ENCODE peak calls at places on chromosomes 5 and 9, in six cellular contexts. One of them, this sample, is unnamed.

GRCh38 chr5:98968056-98968564 is 39.3 kb upstream of the CHD1 start:
- DNase-seq in A549: no peak
- DNase-seq in cardiac fibroblast: no peak
- DNase-seq in neuronal stem cell: no peak
- DNase-seq in psoas muscle: no peak
- DNase-seq in AG04449: no peak
- DNase-seq in this sample: no peak

GRCh38 chr9:97723819-97724218 is 26.7 kb upstream of the XPA start:
- DNase-seq in psoas muscle: no peak
- DNase-seq in AG04449: no peak
- DNase-seq in cardiac fibroblast: no peak
- DNase-seq in A549: no peak
- DNase-seq in neuronal stem cell: no peak
- DNase-seq in this sample: no peak

GRCh38 chr9:89011683-89012082 is 20.4 kb downstream of the S1PR3 start:
- DNase-seq in cardiac fibroblast: no peak
- DNase-seq in A549: no peak
- DNase-seq in neuronal stem cell: no peak
- DNase-seq in psoas muscle: no peak
- DNase-seq in AG04449: no peak
- DNase-seq in this sample: no peak

GRCh38 chr5:72160299-72160698 is 53.0 kb downstream of the MAP1B start:
- DNase-seq in cardiac fibroblast: peak; percentile 69
- DNase-seq in AG04449: peak; percentile 62
- DNase-seq in neuronal stem cell: no peak
- DNase-seq in A549: no peak
- DNase-seq in psoas muscle: no peak
- DNase-seq in this sample: no peak

GRCh38 chr9:111163738-111164399 is 125.6 kb upstream of the LPAR1 start:
- DNase-seq in A549: no peak
- DNase-seq in cardiac fibroblast: peak; percentile 44
- DNase-seq in neuronal stem cell: no peak
- DNase-seq in psoas muscle: no peak
- DNase-seq in AG04449: no peak
- DNase-seq in this sample: peak; percentile 65

GRCh38 chr5:95962785-95963184 is 1.1 kb upstream of the ELL2 start:
- DNase-seq in AG04449: no peak
- DNase-seq in cardiac fibroblast: no peak
- DNase-seq in A549: no peak
- DNase-seq in psoas muscle: no peak
- DNase-seq in neuronal stem cell: no peak
- DNase-seq in this sample: no peak

GRCh38 chr9:98081477-98082219 is 25.1 kb downstream of the NANS start:
- DNase-seq in AG04449: peak; percentile 24
- DNase-seq in cardiac fibroblast: peak; percentile 40
- DNase-seq in A549: peak; percentile 40
- DNase-seq in psoas muscle: no peak
- DNase-seq in neuronal stem cell: no peak
- DNase-seq in this sample: peak; percentile 77

GRCh38 chr9:130243882-130244170 is 21.7 kb upstream of the HMCN2 start:
- DNase-seq in psoas muscle: peak; percentile 46
- DNase-seq in cardiac fibroblast: no peak
- DNase-seq in neuronal stem cell: no peak
- DNase-seq in A549: no peak
- DNase-seq in AG04449: no peak
- DNase-seq in this sample: no peak

GRCh38 chr9:136355616-136356557 is 7.7 kb downstream of the DNLZ start:
- DNase-seq in AG04449: no peak
- DNase-seq in cardiac fibroblast: no peak
- DNase-seq in A549: no peak
- DNase-seq in psoas muscle: no peak
- DNase-seq in neuronal stem cell: no peak
- DNase-seq in this sample: no peak

GRCh38 chr9:116154334-116154975 is 864 bp downstream of the PAPPA start:
- DNase-seq in psoas muscle: peak; percentile 59
- DNase-seq in A549: no peak
- DNase-seq in AG04449: no peak
- DNase-seq in cardiac fibroblast: no peak
- DNase-seq in neuronal stem cell: peak; percentile 24
- DNase-seq in this sample: no peak

GRCh38 chr9:37283730-37284235 is 138.7 kb upstream of the GRHPR start:
- DNase-seq in neuronal stem cell: no peak
- DNase-seq in A549: no peak
- DNase-seq in AG04449: peak; percentile 17
- DNase-seq in psoas muscle: no peak
- DNase-seq in cardiac fibroblast: peak; percentile 25
- DNase-seq in this sample: peak; percentile 46

GRCh38 chr5:98454904-98455303 is 318.6 kb upstream of the RGMB start:
- DNase-seq in psoas muscle: no peak
- DNase-seq in AG04449: peak; percentile 87
- DNase-seq in neuronal stem cell: no peak
- DNase-seq in cardiac fibroblast: peak; percentile 84
- DNase-seq in A549: no peak
- DNase-seq in this sample: peak; percentile 63

GRCh38 chr5:43773032-43773830 is 170.3 kb downstream of the NNT start:
- DNase-seq in neuronal stem cell: no peak
- DNase-seq in AG04449: peak; percentile 26
- DNase-seq in cardiac fibroblast: peak; percentile 87
- DNase-seq in A549: no peak
- DNase-seq in psoas muscle: no peak
- DNase-seq in this sample: peak; percentile 36

GRCh38 chr5:38148021-38148625 is 110.2 kb upstream of the EGFLAM start:
- DNase-seq in AG04449: no peak
- DNase-seq in neuronal stem cell: no peak
- DNase-seq in psoas muscle: no peak
- DNase-seq in A549: no peak
- DNase-seq in cardiac fibroblast: no peak
- DNase-seq in this sample: no peak

GRCh38 chr5:123344819-123345426 is 78.3 kb downstream of the CEP120 start:
- DNase-seq in A549: peak; percentile 2
- DNase-seq in psoas muscle: no peak
- DNase-seq in cardiac fibroblast: peak; percentile 67
- DNase-seq in AG04449: no peak
- DNase-seq in neuronal stem cell: peak; percentile 2
- DNase-seq in this sample: no peak

GRCh38 chr9:74610523-74611061 is 113.5 kb downstream of the RORB start:
- DNase-seq in A549: no peak
- DNase-seq in psoas muscle: no peak
- DNase-seq in neuronal stem cell: no peak
- DNase-seq in AG04449: no peak
- DNase-seq in cardiac fibroblast: no peak
- DNase-seq in this sample: no peak

GRCh38 chr9:126938332-126938731 is 23.8 kb downstream of the RALGPS1 start:
- DNase-seq in cardiac fibroblast: no peak
- DNase-seq in A549: no peak
- DNase-seq in neuronal stem cell: no peak
- DNase-seq in AG04449: no peak
- DNase-seq in psoas muscle: no peak
- DNase-seq in this sample: no peak

GRCh38 chr5:60540855-60541805 is 158.8 kb downstream of the DEPDC1B start:
- DNase-seq in AG04449: no peak
- DNase-seq in psoas muscle: no peak
- DNase-seq in neuronal stem cell: no peak
- DNase-seq in cardiac fibroblast: peak; percentile 74
- DNase-seq in A549: no peak
- DNase-seq in this sample: no peak

GRCh38 chr9:124009835-124010226 is 1.7 kb upstream of the LHX2 start:
- DNase-seq in psoas muscle: no peak
- DNase-seq in cardiac fibroblast: no peak
- DNase-seq in AG04449: no peak
- DNase-seq in neuronal stem cell: no peak
- DNase-seq in A549: no peak
- DNase-seq in this sample: no peak

GRCh38 chr9:137314561-137315560 is 12.8 kb upstream of the NRARP start:
- DNase-seq in A549: no peak
- DNase-seq in neuronal stem cell: no peak
- DNase-seq in cardiac fibroblast: no peak
- DNase-seq in psoas muscle: peak; percentile 53
- DNase-seq in AG04449: no peak
- DNase-seq in this sample: no peak

GRCh38 chr5:93831449-93831848 is 90.0 kb upstream of the POU5F2 start:
- DNase-seq in AG04449: peak; percentile 71
- DNase-seq in cardiac fibroblast: peak; percentile 66
- DNase-seq in neuronal stem cell: no peak
- DNase-seq in psoas muscle: no peak
- DNase-seq in A549: peak; percentile 20
- DNase-seq in this sample: no peak

GRCh38 chr5:140213370-140213983 is 38.5 kb downstream of the CYSTM1 start:
- DNase-seq in psoas muscle: no peak
- DNase-seq in A549: no peak
- DNase-seq in neuronal stem cell: no peak
- DNase-seq in cardiac fibroblast: no peak
- DNase-seq in AG04449: no peak
- DNase-seq in this sample: no peak

GRCh38 chr9:6415266-6415665 is 2.3 kb downstream of the UHRF2 start:
- DNase-seq in A549: no peak
- DNase-seq in AG04449: no peak
- DNase-seq in psoas muscle: no peak
- DNase-seq in neuronal stem cell: no peak
- DNase-seq in cardiac fibroblast: no peak
- DNase-seq in this sample: no peak
- H3K4me3 ChIP-seq in A549: peak overlapping the region; percentile 94
- H3K4me3 ChIP-seq in AG04449: peak overlapping the region; percentile 90
- H3K4me3 ChIP-seq in psoas muscle: peak overlapping the region; percentile 99
- H3K4me3 ChIP-seq in neuronal stem cell: peak overlapping the region; percentile 100
- H3K4me3 ChIP-seq in cardiac fibroblast: peak overlapping the region; percentile 89
- H3K4me3 ChIP-seq in this sample: peak overlapping the region; percentile 79

DNA sequence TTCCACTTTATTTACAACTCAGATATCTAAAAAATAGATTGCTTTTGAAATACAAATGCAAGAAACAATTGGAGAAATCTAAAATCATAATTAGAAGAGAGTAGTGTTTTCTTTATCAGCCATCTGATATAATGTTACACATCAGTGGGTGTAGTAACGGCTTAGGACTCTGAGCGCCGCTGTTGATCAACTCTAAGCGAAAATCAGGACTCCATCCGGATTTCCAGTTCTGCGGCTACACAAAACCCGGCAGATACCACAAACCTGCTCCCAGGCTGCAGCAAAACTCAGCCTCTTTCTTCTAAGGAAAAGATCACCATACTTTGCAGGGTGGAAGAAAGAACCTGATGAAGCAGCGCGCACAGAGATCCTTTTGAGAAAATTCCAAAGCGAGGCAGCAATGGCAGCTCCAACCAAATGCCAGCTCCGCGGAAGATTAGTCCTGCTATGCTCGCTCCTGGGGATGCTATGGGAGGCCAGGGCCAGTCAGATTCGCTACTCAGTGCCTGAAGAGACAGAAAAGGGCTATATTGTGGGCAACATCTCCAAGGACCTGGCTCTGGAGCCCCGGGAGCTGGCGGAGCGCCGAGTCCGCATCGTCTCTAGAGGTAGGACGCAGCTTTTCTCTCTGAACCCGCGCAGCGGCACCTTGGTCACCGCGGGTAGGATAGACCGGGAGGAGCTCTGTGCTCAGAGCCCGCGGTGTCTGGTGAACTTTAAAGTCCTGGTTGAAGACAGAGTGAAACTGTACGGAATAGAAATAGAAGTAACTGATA is at the start of gene PCDHGA9:
- DNase-seq in neuronal stem cell: no peak
- DNase-seq in cardiac fibroblast: peak; percentile 41
- DNase-seq in psoas muscle: peak; percentile 59
- DNase-seq in AG04449: no peak
- DNase-seq in A549: no peak
- DNase-seq in this sample: no peak
- H3K4me3 ChIP-seq in neuronal stem cell: no peak within 1 kb of the TSS
- H3K4me3 ChIP-seq in cardiac fibroblast: peak within 1 kb of the TSS; percentile 12
- H3K4me3 ChIP-seq in psoas muscle: peak within 1 kb of the TSS; percentile 47
- H3K4me3 ChIP-seq in AG04449: peak within 1 kb of the TSS; percentile 34
- H3K4me3 ChIP-seq in A549: no peak within 1 kb of the TSS
- H3K4me3 ChIP-seq in this sample: peak within 1 kb of the TSS; percentile 32

DNA sequence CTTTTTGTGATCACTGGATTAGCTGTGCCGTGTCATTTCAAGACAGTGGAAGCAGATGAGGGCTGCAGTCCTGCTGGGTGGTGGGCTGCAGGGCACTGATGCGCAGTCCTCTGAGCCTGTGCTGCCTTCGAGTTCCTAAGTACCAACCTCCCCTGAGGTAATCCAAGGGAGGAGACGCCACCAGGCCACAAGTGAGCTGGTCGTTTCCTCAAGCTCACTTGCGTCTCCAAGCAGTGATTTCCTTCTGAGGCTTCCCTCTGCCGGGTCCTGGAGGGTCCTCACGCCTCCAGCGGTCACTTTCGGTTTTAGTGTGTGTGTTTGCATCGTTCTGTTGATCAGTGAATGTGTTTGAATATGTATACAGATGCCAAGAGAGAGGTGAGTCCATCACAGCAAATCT is 115.7 kb downstream of the TRIO start:
- DNase-seq in neuronal stem cell: peak; percentile 33
- DNase-seq in A549: no peak
- DNase-seq in cardiac fibroblast: peak; percentile 38
- DNase-seq in psoas muscle: no peak
- DNase-seq in AG04449: no peak
- DNase-seq in this sample: no peak
- H3K4me3 ChIP-seq in neuronal stem cell: no peak overlapping the region
- H3K4me3 ChIP-seq in A549: no peak overlapping the region
- H3K4me3 ChIP-seq in cardiac fibroblast: no peak overlapping the region
- H3K4me3 ChIP-seq in psoas muscle: no peak overlapping the region
- H3K4me3 ChIP-seq in AG04449: no peak overlapping the region
- H3K4me3 ChIP-seq in this sample: no peak overlapping the region

GRCh38 chr9:38622961-38623360 is 2.6 kb upstream of the ANKRD18A start:
- DNase-seq in psoas muscle: no peak
- DNase-seq in A549: no peak
- DNase-seq in cardiac fibroblast: no peak
- DNase-seq in neuronal stem cell: no peak
- DNase-seq in AG04449: no peak
- DNase-seq in this sample: no peak

GRCh38 chr9:38619556-38620447 is 594 bp downstream of the ANKRD18A start:
- DNase-seq in psoas muscle: no peak
- DNase-seq in cardiac fibroblast: no peak
- DNase-seq in AG04449: no peak
- DNase-seq in A549: no peak
- DNase-seq in neuronal stem cell: no peak
- DNase-seq in this sample: no peak

GRCh38 chr9:38622083-38622674 is 1.8 kb upstream of the ANKRD18A start:
- DNase-seq in psoas muscle: peak; percentile 46
- DNase-seq in neuronal stem cell: peak; percentile 29
- DNase-seq in AG04449: no peak
- DNase-seq in cardiac fibroblast: no peak
- DNase-seq in A549: peak; percentile 54
- DNase-seq in this sample: no peak

GRCh38 chr9:38620483-38621433 is at the start of gene ANKRD18A:
- DNase-seq in psoas muscle: peak; percentile 62
- DNase-seq in cardiac fibroblast: peak; percentile 54
- DNase-seq in AG04449: no peak
- DNase-seq in neuronal stem cell: peak; percentile 85
- DNase-seq in A549: peak; percentile 73
- DNase-seq in this sample: peak; percentile 40

DNA sequence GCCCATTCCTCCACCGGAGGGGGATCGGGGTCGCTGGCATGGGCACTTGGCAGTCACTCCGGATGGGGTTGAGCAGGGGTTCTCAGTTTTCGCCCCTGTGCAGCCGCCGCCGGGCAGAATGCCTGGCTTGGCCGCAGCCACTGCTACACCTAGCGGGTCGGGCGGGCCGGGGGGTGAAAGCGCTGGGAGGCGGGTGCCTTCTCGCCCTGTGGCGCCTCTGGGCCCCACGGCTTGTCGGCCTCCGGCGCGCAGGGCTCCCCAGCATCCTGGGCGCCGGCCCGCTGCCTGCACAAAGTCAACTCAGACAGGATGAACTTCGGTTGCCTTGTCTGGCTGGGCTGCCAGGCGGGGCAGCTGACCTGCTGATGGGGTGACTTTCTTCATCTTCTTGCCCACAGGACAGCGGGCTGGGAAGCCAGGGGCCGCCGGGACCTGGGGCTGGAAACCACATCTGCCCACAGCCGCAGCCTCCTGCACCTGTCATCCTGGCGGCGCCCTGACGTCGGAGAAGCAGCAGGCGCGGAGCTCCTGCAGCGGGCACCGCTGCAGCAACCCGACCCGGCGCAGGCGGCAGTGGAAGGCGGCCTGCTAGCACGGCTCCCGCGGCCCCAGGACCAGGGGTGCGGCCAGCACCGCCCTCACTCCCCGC is 1.2 kb upstream of the ANKRD18A start:
- DNase-seq in A549: no peak
- DNase-seq in psoas muscle: peak; percentile 50
- DNase-seq in neuronal stem cell: peak; percentile 37
- DNase-seq in cardiac fibroblast: no peak
- DNase-seq in AG04449: no peak
- DNase-seq in this sample: no peak
- H3K4me3 ChIP-seq in A549: peak overlapping the region; percentile 53
- H3K4me3 ChIP-seq in psoas muscle: peak overlapping the region; percentile 53
- H3K4me3 ChIP-seq in neuronal stem cell: peak overlapping the region; percentile 60
- H3K4me3 ChIP-seq in cardiac fibroblast: no peak overlapping the region
- H3K4me3 ChIP-seq in AG04449: no peak overlapping the region
- H3K4me3 ChIP-seq in this sample: peak overlapping the region; percentile 84